ENCODE peak calls at places on chromosomes 3 and 15, in six cellular contexts. V is iPS DF 6.9, Q is GM23338, R is left ventricle myocardium inferior, X is H1, U is AG04449. H is an unnamed sample.

GRCh38 chr15:68300115-68300940 is 22.8 kb downstream of the FEM1B start:
- DNase-seq in V (no peak), Q (no peak), R (no peak), X (no peak), U (no peak), H (no peak)

GRCh38 chr3:3627104-3627503 is 172.1 kb upstream of the LRRN1 start:
- DNase-seq in V (no peak), Q (no peak), R (no peak), X (no peak), U (no peak), H (no peak)

GRCh38 chr3:169666079-169666436 is 2.5 kb upstream of the MECOM start:
- DNase-seq in V (no peak), Q (peak; percentile 49), R (no peak), X (no peak), U (no peak), H (no peak)

GRCh38 chr15:100353469-100353868 is 11.7 kb upstream of the ADAMTS17 start:
- DNase-seq in V (no peak), Q (no peak), R (no peak), X (no peak), U (no peak), H (no peak)

GRCh38 chr15:32794973-32795372 is 77.2 kb downstream of the GREM1 start:
- DNase-seq in V (no peak), Q (no peak), R (no peak), X (no peak), U (no peak), H (no peak)

GRCh38 chr3:83729576-83729975 is 1229.2 kb upstream of the CADM2 start:
- DNase-seq in V (no peak), Q (no peak), R (no peak), X (no peak), U (no peak), H (no peak)

GRCh38 chr15:63474810-63475316 is 29.5 kb upstream of the USP3 start:
- DNase-seq in V (no peak), Q (no peak), R (no peak), X (no peak), U (no peak), H (no peak)

GRCh38 chr15:80459380-80459779 is 55.2 kb downstream of the ARNT2 start:
- DNase-seq in V (no peak), Q (no peak), R (no peak), X (no peak), U (no peak), H (no peak)

GRCh38 chr15:72116680-72117447 is 1.1 kb downstream of the MYO9A start:
- DNase-seq in V (no peak), Q (peak; percentile 70), R (peak; percentile 18), X (peak; percentile 9), U (no peak), H (peak; percentile 16)

GRCh38 chr3:94936023-94936580 is 873.2 kb downstream of the NSUN3 start:
- DNase-seq in V (no peak), Q (no peak), R (no peak), X (no peak), U (no peak), H (no peak)

GRCh38 chr3:61315874-61316273 is 64.6 kb upstream of the FHIT start:
- DNase-seq in V (no peak), Q (peak; percentile 65), R (no peak), X (no peak), U (no peak), H (peak; percentile 15)

DNA sequence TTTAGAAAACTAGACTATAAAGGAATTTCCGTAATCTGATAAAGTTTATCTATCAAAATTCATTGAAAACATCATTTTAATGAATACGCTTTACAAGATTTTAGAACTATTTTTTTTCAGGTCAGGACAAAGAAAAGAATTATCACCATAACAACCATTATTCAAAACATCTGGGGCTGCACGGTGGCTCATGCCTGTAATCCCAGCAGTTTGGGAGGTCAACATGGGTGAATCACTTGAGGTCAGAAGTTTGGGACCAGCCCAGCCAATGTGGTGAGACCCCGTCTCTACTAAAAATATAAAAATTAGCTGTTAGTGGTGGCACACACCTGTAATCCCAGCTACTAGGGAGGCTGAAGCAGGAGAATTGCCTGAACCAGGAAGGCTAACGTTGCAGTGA is 260.4 kb downstream of the WNT5A start:
- DNase-seq in V (no peak), Q (no peak), R (no peak), X (no peak), U (no peak), H (no peak)
- H3K4me3 ChIP-seq in V (no peak overlapping the region), Q (no peak overlapping the region), R (no peak overlapping the region), X (no peak overlapping the region), U (no peak overlapping the region), H (no peak overlapping the region)

GRCh38 chr15:40161693-40162401 is 978 bp downstream of the BUB1B start:
- DNase-seq in V (no peak), Q (peak; percentile 12), R (no peak), X (no peak), U (no peak), H (no peak)
- H3K4me3 ChIP-seq in V (peak overlapping the region; percentile 90), Q (peak overlapping the region; percentile 79), R (peak overlapping the region; percentile 75), X (peak overlapping the region; percentile 85), U (peak overlapping the region; percentile 94), H (peak overlapping the region; percentile 71)

GRCh38 chr3:99509224-99509623 is 129.2 kb upstream of the COL8A1 start:
- DNase-seq in V (no peak), Q (no peak), R (no peak), X (no peak), U (peak; percentile 59), H (peak; percentile 91)
- H3K4me3 ChIP-seq in V (no peak overlapping the region), Q (no peak overlapping the region), R (no peak overlapping the region), X (no peak overlapping the region), U (no peak overlapping the region), H (no peak overlapping the region)

DNA sequence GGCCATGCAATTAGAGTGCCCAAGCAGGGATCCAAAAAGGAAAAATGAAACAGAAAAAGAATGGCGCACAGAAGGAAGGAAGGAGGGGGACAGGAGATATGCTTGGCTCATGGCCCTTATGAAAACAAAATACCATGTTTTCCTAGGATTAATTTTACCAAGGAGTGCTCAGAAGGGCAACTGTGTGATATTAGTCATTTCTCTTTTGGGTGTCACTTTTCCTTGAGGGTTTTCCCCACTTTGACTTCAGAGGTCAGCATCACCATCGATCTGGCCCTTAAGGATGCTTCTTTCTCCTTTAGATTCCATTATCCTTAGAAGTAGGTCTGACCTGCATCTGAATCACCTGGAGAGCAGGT is 1.4 kb downstream of the PARP14 start:
- DNase-seq in V (no peak), Q (no peak), R (no peak), X (no peak), U (no peak), H (no peak)
- H3K4me3 ChIP-seq in V (no peak overlapping the region), Q (peak overlapping the region; percentile 89), R (peak overlapping the region; percentile 80), X (peak overlapping the region; percentile 87), U (peak overlapping the region; percentile 75), H (no peak overlapping the region)

DNA sequence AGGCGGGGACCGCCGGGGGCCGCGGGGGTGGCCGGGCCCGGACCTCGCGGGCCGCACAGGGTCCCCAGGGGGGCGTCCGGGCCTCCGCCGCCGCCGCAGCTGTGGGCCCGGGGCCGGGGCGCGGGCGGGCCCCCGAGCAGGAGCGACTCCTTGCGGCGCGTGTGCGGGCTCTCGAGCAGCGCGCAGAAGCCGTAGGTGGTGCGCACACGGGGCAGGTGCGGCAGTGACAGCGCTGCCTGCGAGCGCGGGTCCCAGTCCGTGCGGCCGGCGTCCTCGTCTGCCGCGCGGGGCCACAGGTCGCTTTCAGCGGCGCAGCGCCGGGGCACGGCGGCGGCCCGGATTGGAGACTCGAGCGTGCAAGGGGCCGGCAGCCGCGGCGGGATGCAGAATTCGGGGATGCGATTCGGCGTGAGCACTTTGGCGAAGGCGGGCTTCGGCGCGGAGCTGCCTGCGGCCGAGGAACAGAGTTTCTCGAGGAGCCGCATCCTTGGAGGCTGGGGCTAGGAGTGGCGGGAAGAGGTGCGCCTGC is 521 bp downstream of the C2CD4B start:
- DNase-seq in V (no peak), Q (peak; percentile 72), R (peak; percentile 14), X (no peak), U (no peak), H (peak; percentile 28)
- H3K4me3 ChIP-seq in V (peak overlapping the region; percentile 34), Q (peak overlapping the region; percentile 55), R (peak overlapping the region; percentile 70), X (peak overlapping the region; percentile 61), U (peak overlapping the region; percentile 12), H (peak overlapping the region; percentile 28)

GRCh38 chr15:58065445-58066041 is at the start of gene ALDH1A2:
- DNase-seq in V (no peak), Q (peak; percentile 80), R (peak; percentile 52), X (no peak), U (no peak), H (peak; percentile 52)
- H3K4me3 ChIP-seq in V (peak within 1 kb of the TSS; percentile 62), Q (peak within 1 kb of the TSS; percentile 72), R (peak within 1 kb of the TSS; percentile 74), X (peak within 1 kb of the TSS; percentile 73), U (peak within 1 kb of the TSS; percentile 42), H (peak within 1 kb of the TSS; percentile 38)

GRCh38 chr3:14600856-14601610 is 50.5 kb upstream of the CCDC174 start:
- DNase-seq in V (no peak), Q (peak; percentile 58), R (no peak), X (no peak), U (no peak), H (no peak)

GRCh38 chr3:14605070-14605469 is 46.5 kb upstream of the CCDC174 start:
- DNase-seq in V (no peak), Q (no peak), R (no peak), X (no peak), U (no peak), H (no peak)

GRCh38 chr3:14601692-14602005 is 49.9 kb upstream of the CCDC174 start:
- DNase-seq in V (peak; percentile 35), Q (peak; percentile 83), R (no peak), X (no peak), U (no peak), H (no peak)

GRCh38 chr3:14602006-14602803 is 49.4 kb upstream of the CCDC174 start:
- DNase-seq in V (no peak), Q (peak; percentile 87), R (no peak), X (no peak), U (no peak), H (no peak)

DNA sequence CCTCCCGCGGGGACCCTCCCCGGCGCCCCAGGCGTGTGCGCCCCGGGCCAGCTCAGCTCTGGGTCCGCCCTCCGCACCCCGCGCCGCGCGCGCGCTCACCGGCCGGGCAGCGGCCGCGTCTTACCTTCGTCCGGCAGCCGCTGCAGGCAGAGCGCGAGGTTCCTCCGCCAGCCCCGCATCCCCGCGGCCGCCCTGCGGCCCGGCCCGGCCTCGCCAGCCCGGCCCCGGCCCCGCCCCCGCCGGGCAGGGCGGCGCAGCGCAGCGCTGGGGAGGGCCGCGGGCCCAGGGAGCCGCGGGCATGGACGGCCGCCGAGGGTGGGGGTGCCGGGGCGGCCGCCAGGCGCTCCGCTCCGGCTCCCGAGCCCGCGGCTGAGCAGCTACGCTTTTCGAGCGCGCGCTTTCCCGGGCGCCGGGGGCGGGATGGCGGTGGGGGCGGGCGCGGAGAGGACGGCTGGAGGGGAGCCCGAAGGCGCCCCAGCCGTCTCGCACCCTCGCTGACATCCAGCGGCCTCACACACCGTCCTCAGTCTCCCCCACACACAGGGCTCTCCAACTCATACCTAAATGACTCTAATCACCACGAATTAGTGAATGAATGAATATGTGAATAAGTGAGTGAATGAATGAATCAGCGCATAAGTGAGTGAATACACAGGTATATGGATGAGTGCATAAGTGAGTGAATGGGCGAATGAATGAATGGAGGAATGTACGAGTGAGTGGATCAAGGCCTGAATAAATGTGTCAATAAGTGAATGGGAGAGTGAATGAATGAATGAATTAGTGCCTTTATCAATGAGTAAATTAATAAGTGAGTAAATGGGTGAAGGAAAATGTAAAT is 48.5 kb upstream of the CCDC174 start:
- DNase-seq in V (no peak), Q (peak; percentile 66), R (no peak), X (no peak), U (no peak), H (peak; percentile 17)
- H3K4me3 ChIP-seq in V (peak overlapping the region; percentile 51), Q (peak overlapping the region; percentile 78), R (peak overlapping the region; percentile 54), X (peak overlapping the region; percentile 73), U (peak overlapping the region; percentile 31), H (peak overlapping the region; percentile 39)

H was measured in cardiac muscle cell.